ENCODE peak calls at places on chromosome 17, in four cellular contexts. M is HEK293T; D is stimulated activated CD4-positive, alpha-beta T cell treated with anti-CD3 and anti-CD28 coated beads, Interleukin-15, amount 100 ng/mL, for 24 hours; O is trophoblast cell. I is an unnamed sample.

GRCh38 chr17:40956401-40957254 is 10.1 kb downstream of the KRT39 start:
- DNase-seq in M (no peak), D (no peak), O (peak; percentile 76), I (peak; percentile 13)

GRCh38 chr17:61551255-61551742 is 39.7 kb downstream of the NACA2 start:
- DNase-seq in M (peak; percentile 57), D (no peak), O (peak; percentile 57), I (peak; percentile 69)

GRCh38 chr17:72843591-72843990 is 248.9 kb downstream of the SLC39A11 start:
- DNase-seq in M (no peak), D (no peak), O (no peak), I (no peak)

GRCh38 chr17:77836557-77837041 is 121.9 kb upstream of the TNRC6C start:
- DNase-seq in M (no peak), D (peak; percentile 54), O (peak; percentile 77), I (peak; percentile 42)

GRCh38 chr17:83155128-83156081 is 76.0 kb downstream of the METRNL start:
- DNase-seq in M (no peak), D (peak; percentile 39), O (peak; percentile 13), I (no peak)

GRCh38 chr17:61647044-61647443 is 56.0 kb upstream of the NACA2 start:
- DNase-seq in M (no peak), D (no peak), O (peak; percentile 52), I (peak; percentile 8)

GRCh38 chr17:56028837-56029236 is 124.4 kb upstream of the ANKFN1 start:
- DNase-seq in M (no peak), D (no peak), O (no peak), I (no peak)

GRCh38 chr17:1515640-1516402 is 591 bp downstream of the INPP5K start:
- DNase-seq in M (peak; percentile 58), D (peak; percentile 44), O (peak; percentile 86), I (peak; percentile 95)

GRCh38 chr17:17783825-17784598 is 52.8 kb downstream of the SREBF1 start:
- DNase-seq in M (no peak), D (peak; percentile 28), O (no peak), I (peak; percentile 78)

GRCh38 chr17:42000399-42001076 is 16.7 kb downstream of the DNAJC7 start:
- DNase-seq in M (no peak), D (no peak), O (peak; percentile 34), I (no peak)

GRCh38 chr17:28717578-28718316 is at the start of gene RAB34:
- DNase-seq in M (peak; percentile 39), D (peak; percentile 67), O (peak; percentile 21), I (peak; percentile 80)

GRCh38 chr17:35901776-35902175 is 21.6 kb upstream of the CCL5 start:
- DNase-seq in M (no peak), D (no peak), O (peak; percentile 57), I (peak; percentile 83)

GRCh38 chr17:54948380-54948779 is 20.1 kb downstream of the COX11 start:
- DNase-seq in M (no peak), D (no peak), O (no peak), I (peak; percentile 37)

GRCh38 chr17:57732062-57732461 is 13.0 kb downstream of the CCDC182 start:
- DNase-seq in M (no peak), D (no peak), O (no peak), I (no peak)

GRCh38 chr17:79617740-79618382 is 7.0 kb upstream of the RBFOX3 start:
- DNase-seq in M (no peak), D (no peak), O (no peak), I (no peak)

GRCh38 chr17:56121661-56122060 is 31.6 kb upstream of the ANKFN1 start:
- DNase-seq in M (no peak), D (no peak), O (no peak), I (no peak)

GRCh38 chr17:64154321-64155089 is 24.6 kb upstream of the ERN1 start:
- DNase-seq in M (no peak), D (no peak), O (no peak), I (no peak)

GRCh38 chr17:66971249-66971648 is 6.7 kb downstream of the CACNG4 start:
- DNase-seq in M (no peak), D (no peak), O (no peak), I (no peak)

GRCh38 chr17:17508019-17508535 is 11.9 kb upstream of the RASD1 start:
- DNase-seq in M (no peak), D (no peak), O (no peak), I (no peak)

GRCh38 chr17:48961516-48962233 is 6.7 kb downstream of the GIP start:
- DNase-seq in M (no peak), D (no peak), O (no peak), I (peak; percentile 55)

GRCh38 chr17:41957058-41957868 is 9.3 kb upstream of the CNP start:
- DNase-seq in M (no peak), D (no peak), O (no peak), I (peak; percentile 64)

GRCh38 chr17:60065136-60065535 is 13.6 kb downstream of the HEATR6 start:
- DNase-seq in M (no peak), D (no peak), O (no peak), I (peak; percentile 18)

GRCh38 chr17:29068828-29069227 is 25.9 kb downstream of the PIPOX start:
- DNase-seq in M (no peak), D (no peak), O (no peak), I (peak; percentile 23)

GRCh38 chr17:76672270-76672851 is 28.8 kb upstream of the ST6GALNAC1 start:
- DNase-seq in M (peak; percentile 6), D (no peak), O (peak; percentile 47), I (no peak)

GRCh38 chr17:29039764-29040598 is 3.0 kb upstream of the PIPOX start:
- DNase-seq in M (no peak), D (no peak), O (peak; percentile 73), I (peak; percentile 93)

GRCh38 chr17:63698886-63699637 is 863 bp downstream of the LIMD2 start:
- DNase-seq in M (no peak), D (peak; percentile 84), O (no peak), I (peak; percentile 23)

GRCh38 chr17:47224971-47225370 is 15.8 kb downstream of the MYL4 start:
- DNase-seq in M (no peak), D (no peak), O (no peak), I (no peak)

GRCh38 chr17:7440113-7440822 is 956 bp downstream of the FGF11 start:
- DNase-seq in M (peak; percentile 58), D (peak; percentile 61), O (no peak), I (peak; percentile 12)

GRCh38 chr17:36703860-36704266 is 102.5 kb downstream of the MRM1 start:
- DNase-seq in M (peak; percentile 65), D (peak; percentile 66), O (peak; percentile 80), I (peak; percentile 20)

GRCh38 chr17:44778656-44779210 is 19.9 kb downstream of the ADAM11 start:
- DNase-seq in M (no peak), D (no peak), O (no peak), I (no peak)

GRCh38 chr17:52011070-52011469 is 147.4 kb downstream of the CA10 start:
- DNase-seq in M (no peak), D (no peak), O (no peak), I (no peak)

GRCh38 chr17:7393613-7394451 is 493 bp downstream of the PLSCR3 start:
- DNase-seq in M (no peak), D (peak; percentile 77), O (peak; percentile 37), I (no peak)

GRCh38 chr17:66276328-66276937 is 26.0 kb upstream of the PRKCA start:
- DNase-seq in M (no peak), D (no peak), O (peak; percentile 69), I (peak; percentile 50)

I was measured in cardiac fibroblast.